ENCODE peak calls at places on chromosomes 6 and 20, in seven cellular contexts. One of them, this sample, is unnamed.

GRCh38 chr6:36615018-36615761 is 21.0 kb downstream of the SRSF3 start:
- DNase-seq in transverse colon: no peak
- DNase-seq in cardiac fibroblast: peak
- DNase-seq in neural progenitor cell: peak
- DNase-seq in HFF-Myc: no peak
- DNase-seq in GM23338: peak
- DNase-seq in fibroblast of the aortic adventitia: peak
- DNase-seq in this sample: no peak

GRCh38 chr6:44111434-44112417 is 15.5 kb downstream of the MRPL14 start:
- DNase-seq in transverse colon: no peak
- DNase-seq in cardiac fibroblast: no peak
- DNase-seq in neural progenitor cell: no peak
- DNase-seq in HFF-Myc: no peak
- DNase-seq in GM23338: no peak
- DNase-seq in fibroblast of the aortic adventitia: no peak
- DNase-seq in this sample: no peak

GRCh38 chr20:11992426-11992825 is 74.7 kb downstream of the BTBD3 start:
- DNase-seq in transverse colon: no peak
- DNase-seq in cardiac fibroblast: no peak
- DNase-seq in neural progenitor cell: no peak
- DNase-seq in HFF-Myc: no peak
- DNase-seq in GM23338: no peak
- DNase-seq in fibroblast of the aortic adventitia: no peak
- DNase-seq in this sample: no peak

GRCh38 chr6:31113861-31114539 is 600 bp upstream of the PSORS1C1 start:
- DNase-seq in transverse colon: no peak
- DNase-seq in cardiac fibroblast: peak
- DNase-seq in neural progenitor cell: no peak
- DNase-seq in HFF-Myc: no peak
- DNase-seq in GM23338: no peak
- DNase-seq in fibroblast of the aortic adventitia: peak
- DNase-seq in this sample: peak

GRCh38 chr20:53678990-53679596 is 85.5 kb upstream of the ZNF217 start:
- DNase-seq in transverse colon: no peak
- DNase-seq in cardiac fibroblast: peak
- DNase-seq in neural progenitor cell: no peak
- DNase-seq in HFF-Myc: no peak
- DNase-seq in GM23338: no peak
- DNase-seq in fibroblast of the aortic adventitia: no peak
- DNase-seq in this sample: no peak

GRCh38 chr20:48877299-48877698 is 44.2 kb upstream of the ARFGEF2 start:
- DNase-seq in transverse colon: no peak
- DNase-seq in cardiac fibroblast: no peak
- DNase-seq in neural progenitor cell: no peak
- DNase-seq in HFF-Myc: no peak
- DNase-seq in GM23338: peak
- DNase-seq in fibroblast of the aortic adventitia: no peak
- DNase-seq in this sample: no peak

GRCh38 chr6:83071023-83071422 is 3.6 kb downstream of the DOP1A start:
- DNase-seq in transverse colon: no peak
- DNase-seq in cardiac fibroblast: peak
- DNase-seq in neural progenitor cell: no peak
- DNase-seq in HFF-Myc: no peak
- DNase-seq in GM23338: peak
- DNase-seq in fibroblast of the aortic adventitia: peak
- DNase-seq in this sample: no peak

GRCh38 chr6:140480852-140481251 is 1106.4 kb upstream of the CITED2 start:
- DNase-seq in transverse colon: no peak
- DNase-seq in cardiac fibroblast: peak
- DNase-seq in neural progenitor cell: no peak
- DNase-seq in HFF-Myc: no peak
- DNase-seq in GM23338: no peak
- DNase-seq in fibroblast of the aortic adventitia: peak
- DNase-seq in this sample: no peak

GRCh38 chr6:7621761-7622160 is 31.8 kb downstream of the SNRNP48 start:
- DNase-seq in transverse colon: no peak
- DNase-seq in cardiac fibroblast: peak
- DNase-seq in neural progenitor cell: no peak
- DNase-seq in HFF-Myc: no peak
- DNase-seq in GM23338: no peak
- DNase-seq in fibroblast of the aortic adventitia: peak
- DNase-seq in this sample: no peak

GRCh38 chr20:2626853-2627541 is 25.4 kb upstream of the NOP56 start:
- DNase-seq in transverse colon: peak
- DNase-seq in cardiac fibroblast: peak
- DNase-seq in neural progenitor cell: no peak
- DNase-seq in HFF-Myc: peak
- DNase-seq in GM23338: peak
- DNase-seq in fibroblast of the aortic adventitia: peak
- DNase-seq in this sample: peak

GRCh38 chr20:63223121-63223825 is 7.3 kb upstream of the YTHDF1 start:
- DNase-seq in transverse colon: peak
- DNase-seq in cardiac fibroblast: peak
- DNase-seq in neural progenitor cell: peak
- DNase-seq in HFF-Myc: no peak
- DNase-seq in GM23338: peak
- DNase-seq in fibroblast of the aortic adventitia: peak
- DNase-seq in this sample: no peak

GRCh38 chr6:82013561-82014275 is 233.8 kb downstream of the IBTK start:
- DNase-seq in transverse colon: no peak
- DNase-seq in cardiac fibroblast: peak
- DNase-seq in neural progenitor cell: no peak
- DNase-seq in HFF-Myc: no peak
- DNase-seq in GM23338: no peak
- DNase-seq in fibroblast of the aortic adventitia: peak
- DNase-seq in this sample: no peak

GRCh38 chr6:2126351-2126750 is 119.1 kb downstream of the GMDS start:
- DNase-seq in transverse colon: no peak
- DNase-seq in cardiac fibroblast: no peak
- DNase-seq in neural progenitor cell: no peak
- DNase-seq in HFF-Myc: no peak
- DNase-seq in GM23338: no peak
- DNase-seq in fibroblast of the aortic adventitia: no peak
- DNase-seq in this sample: no peak

GRCh38 chr6:20564777-20565176 is 30.5 kb downstream of the CDKAL1 start:
- DNase-seq in transverse colon: no peak
- DNase-seq in cardiac fibroblast: no peak
- DNase-seq in neural progenitor cell: no peak
- DNase-seq in HFF-Myc: no peak
- DNase-seq in GM23338: no peak
- DNase-seq in fibroblast of the aortic adventitia: no peak
- DNase-seq in this sample: no peak

GRCh38 chr20:53408728-53409157 is 184.9 kb downstream of the ZNF217 start:
- DNase-seq in transverse colon: no peak
- DNase-seq in cardiac fibroblast: peak
- DNase-seq in neural progenitor cell: no peak
- DNase-seq in HFF-Myc: no peak
- DNase-seq in GM23338: no peak
- DNase-seq in fibroblast of the aortic adventitia: no peak
- DNase-seq in this sample: no peak

GRCh38 chr6:29653452-29654038 is 3.3 kb upstream of the MOG start:
- DNase-seq in transverse colon: peak
- DNase-seq in cardiac fibroblast: peak
- DNase-seq in neural progenitor cell: peak
- DNase-seq in HFF-Myc: peak
- DNase-seq in GM23338: peak
- DNase-seq in fibroblast of the aortic adventitia: peak
- DNase-seq in this sample: no peak

GRCh38 chr20:6178537-6178936 is 55.7 kb upstream of the FERMT1 start:
- DNase-seq in transverse colon: no peak
- DNase-seq in cardiac fibroblast: peak
- DNase-seq in neural progenitor cell: peak
- DNase-seq in HFF-Myc: no peak
- DNase-seq in GM23338: peak
- DNase-seq in fibroblast of the aortic adventitia: peak
- DNase-seq in this sample: no peak

GRCh38 chr6:95768539-95768938 is 191.2 kb downstream of the MANEA start:
- DNase-seq in transverse colon: peak
- DNase-seq in cardiac fibroblast: no peak
- DNase-seq in neural progenitor cell: peak
- DNase-seq in HFF-Myc: no peak
- DNase-seq in GM23338: peak
- DNase-seq in fibroblast of the aortic adventitia: no peak
- DNase-seq in this sample: no peak

GRCh38 chr6:83615025-83615999 is 93.6 kb downstream of the SNAP91 start:
- DNase-seq in transverse colon: no peak
- DNase-seq in cardiac fibroblast: peak
- DNase-seq in neural progenitor cell: peak
- DNase-seq in HFF-Myc: peak
- DNase-seq in GM23338: peak
- DNase-seq in fibroblast of the aortic adventitia: peak
- DNase-seq in this sample: peak

GRCh38 chr6:45946352-45946751 is 69.3 kb downstream of the CLIC5 start:
- DNase-seq in transverse colon: no peak
- DNase-seq in cardiac fibroblast: peak
- DNase-seq in neural progenitor cell: peak
- DNase-seq in HFF-Myc: peak
- DNase-seq in GM23338: peak
- DNase-seq in fibroblast of the aortic adventitia: peak
- DNase-seq in this sample: no peak

GRCh38 chr20:21166801-21167200 is 40.9 kb downstream of the KIZ start:
- DNase-seq in transverse colon: no peak
- DNase-seq in cardiac fibroblast: no peak
- DNase-seq in neural progenitor cell: no peak
- DNase-seq in HFF-Myc: no peak
- DNase-seq in GM23338: no peak
- DNase-seq in fibroblast of the aortic adventitia: no peak
- DNase-seq in this sample: no peak

GRCh38 chr6:112841553-112842337 is 494.6 kb downstream of the RFPL4B start:
- DNase-seq in transverse colon: no peak
- DNase-seq in cardiac fibroblast: no peak
- DNase-seq in neural progenitor cell: no peak
- DNase-seq in HFF-Myc: no peak
- DNase-seq in GM23338: no peak
- DNase-seq in fibroblast of the aortic adventitia: no peak
- DNase-seq in this sample: no peak

GRCh38 chr20:33647603-33648395 is 14.3 kb upstream of the C20orf144 start:
- DNase-seq in transverse colon: no peak
- DNase-seq in cardiac fibroblast: peak
- DNase-seq in neural progenitor cell: no peak
- DNase-seq in HFF-Myc: no peak
- DNase-seq in GM23338: no peak
- DNase-seq in fibroblast of the aortic adventitia: peak
- DNase-seq in this sample: peak

GRCh38 chr6:18210707-18211106 is 53.6 kb downstream of the DEK start:
- DNase-seq in transverse colon: no peak
- DNase-seq in cardiac fibroblast: no peak
- DNase-seq in neural progenitor cell: no peak
- DNase-seq in HFF-Myc: no peak
- DNase-seq in GM23338: no peak
- DNase-seq in fibroblast of the aortic adventitia: no peak
- DNase-seq in this sample: no peak

GRCh38 chr6:159807150-159807859 is 7.2 kb downstream of the PNLDC1 start:
- DNase-seq in transverse colon: no peak
- DNase-seq in cardiac fibroblast: peak
- DNase-seq in neural progenitor cell: no peak
- DNase-seq in HFF-Myc: no peak
- DNase-seq in GM23338: no peak
- DNase-seq in fibroblast of the aortic adventitia: peak
- DNase-seq in this sample: no peak

GRCh38 chr6:156773476-156773875 is 3.7 kb upstream of the ARID1B start:
- DNase-seq in transverse colon: no peak
- DNase-seq in cardiac fibroblast: no peak
- DNase-seq in neural progenitor cell: peak
- DNase-seq in HFF-Myc: no peak
- DNase-seq in GM23338: no peak
- DNase-seq in fibroblast of the aortic adventitia: no peak
- DNase-seq in this sample: no peak

GRCh38 chr20:9099372-9099771 is 30.5 kb downstream of the PLCB4 start:
- DNase-seq in transverse colon: no peak
- DNase-seq in cardiac fibroblast: no peak
- DNase-seq in neural progenitor cell: no peak
- DNase-seq in HFF-Myc: no peak
- DNase-seq in GM23338: no peak
- DNase-seq in fibroblast of the aortic adventitia: no peak
- DNase-seq in this sample: no peak
- TF ChIP-seq CTCF in transverse colon: no peak
- TF ChIP-seq CTCF in cardiac fibroblast: no peak
- TF ChIP-seq CTCF in neural progenitor cell: no peak
- TF ChIP-seq CTCF in HFF-Myc: no peak
- TF ChIP-seq CTCF in GM23338: no peak
- TF ChIP-seq CTCF in fibroblast of the aortic adventitia: no peak
- TF ChIP-seq CTCF in this sample: no peak

DNA sequence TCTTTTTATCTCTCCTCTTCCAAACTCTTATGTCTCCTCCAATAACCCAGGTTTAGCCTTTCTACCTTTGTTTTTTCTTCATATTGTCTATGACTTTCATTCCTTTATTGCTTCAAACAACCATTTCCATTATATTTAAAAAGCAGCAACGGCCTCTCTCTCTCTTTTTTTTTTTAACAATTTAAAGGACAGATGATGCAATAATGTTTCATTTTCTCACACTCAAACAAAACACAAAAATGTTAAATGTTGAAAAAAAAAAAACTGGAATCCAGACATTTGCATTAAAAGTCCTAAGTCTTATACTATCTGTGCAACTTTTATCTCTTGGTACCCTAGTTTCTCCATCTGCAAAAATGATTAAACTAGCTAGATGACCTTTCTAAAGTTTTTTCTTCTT is 105.8 kb downstream of the LMBRD1 start:
- DNase-seq in transverse colon: no peak
- DNase-seq in cardiac fibroblast: no peak
- DNase-seq in neural progenitor cell: no peak
- DNase-seq in HFF-Myc: no peak
- DNase-seq in GM23338: no peak
- DNase-seq in fibroblast of the aortic adventitia: no peak
- DNase-seq in this sample: no peak
- H3K4me3 ChIP-seq in transverse colon: no peak
- H3K4me3 ChIP-seq in cardiac fibroblast: no peak
- H3K4me3 ChIP-seq in neural progenitor cell: no peak
- H3K4me3 ChIP-seq in HFF-Myc: no peak
- H3K4me3 ChIP-seq in GM23338: no peak
- H3K4me3 ChIP-seq in fibroblast of the aortic adventitia: no peak
- H3K4me3 ChIP-seq in this sample: no peak

DNA sequence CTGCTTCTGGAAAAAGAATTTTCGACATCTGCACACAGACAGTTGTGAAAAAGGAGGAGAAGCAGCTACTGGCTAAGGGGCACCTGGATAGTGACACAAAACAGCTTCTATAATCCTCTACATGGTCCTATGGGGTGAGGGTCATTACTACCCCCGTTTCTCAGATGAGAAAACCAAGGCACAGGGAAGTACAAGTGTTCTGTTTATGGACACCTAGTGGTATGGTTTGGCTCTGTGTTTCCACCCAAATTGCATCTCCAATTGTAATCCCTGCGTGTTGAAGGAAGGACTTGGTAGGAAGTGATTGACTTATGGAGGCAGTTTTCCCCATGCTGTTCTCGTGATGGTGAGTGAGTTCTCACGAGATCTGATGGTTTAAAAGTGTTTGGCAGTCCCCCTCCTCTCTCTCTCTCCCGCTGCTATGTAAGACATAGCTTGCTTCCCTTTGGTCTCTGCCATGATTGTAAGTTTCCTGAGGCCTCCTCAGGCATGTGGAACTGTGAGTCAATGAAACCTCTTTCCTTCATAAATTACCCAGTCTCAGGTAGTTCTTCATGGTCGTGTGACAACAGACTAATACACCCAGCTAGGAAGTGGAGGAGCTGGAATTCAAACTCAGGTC is 2.5 kb upstream of the KCNK15 start:
- DNase-seq in transverse colon: no peak
- DNase-seq in cardiac fibroblast: no peak
- DNase-seq in neural progenitor cell: no peak
- DNase-seq in HFF-Myc: no peak
- DNase-seq in GM23338: no peak
- DNase-seq in fibroblast of the aortic adventitia: no peak
- DNase-seq in this sample: no peak
- TF ChIP-seq CTCF in transverse colon: no peak
- TF ChIP-seq CTCF in cardiac fibroblast: no peak
- TF ChIP-seq CTCF in neural progenitor cell: no peak
- TF ChIP-seq CTCF in HFF-Myc: no peak
- TF ChIP-seq CTCF in GM23338: no peak
- TF ChIP-seq CTCF in fibroblast of the aortic adventitia: no peak
- TF ChIP-seq CTCF in this sample: no peak

GRCh38 chr6:52124126-52125121 is 37.0 kb upstream of the PKHD1 start:
- DNase-seq in transverse colon: no peak
- DNase-seq in cardiac fibroblast: no peak
- DNase-seq in neural progenitor cell: no peak
- DNase-seq in HFF-Myc: no peak
- DNase-seq in GM23338: no peak
- DNase-seq in fibroblast of the aortic adventitia: no peak
- DNase-seq in this sample: no peak
- H3K4me3 ChIP-seq in transverse colon: no peak
- H3K4me3 ChIP-seq in cardiac fibroblast: no peak
- H3K4me3 ChIP-seq in neural progenitor cell: no peak
- H3K4me3 ChIP-seq in HFF-Myc: no peak
- H3K4me3 ChIP-seq in GM23338: no peak
- H3K4me3 ChIP-seq in fibroblast of the aortic adventitia: no peak
- H3K4me3 ChIP-seq in this sample: no peak